ENCODE peak calls at places on chromosomes 3 and 15, in five cellular contexts. P is kidney, T is heart right ventricle, O is fibroblast of lung, M is breast epithelium. X is an unnamed sample. For H3K9me3, the result is how much of the 10 kb centered on the place peaks cover.

GRCh38 chr3:15438988-15439387 is 11.6 kb downstream of the EAF1 start:
- DNase-seq in M (no peak), P (no peak), T (no peak), O (peak), X (no peak)

GRCh38 chr3:53274938-53275666 is 19.3 kb upstream of the TKT start:
- DNase-seq in O (no peak), P (no peak), M (no peak), T (no peak), X (no peak)

GRCh38 chr15:72127724-72128322 is 9.6 kb downstream of the SENP8 start:
- DNase-seq in O (no peak), T (no peak), M (no peak), P (no peak), X (no peak)

GRCh38 chr3:100040846-100041245 is 73.5 kb downstream of the FILIP1L start:
- DNase-seq in M (no peak), T (no peak), O (peak), P (no peak), X (no peak)

GRCh38 chr3:72255736-72256559 is 471.0 kb upstream of the PROK2 start:
- DNase-seq in T (no peak), M (peak), O (peak), P (peak), X (no peak)

GRCh38 chr3:194485876-194486539 is 794 bp downstream of the ATP13A3 start:
- DNase-seq in O (no peak), M (no peak), P (peak), T (peak), X (no peak)

GRCh38 chr15:64163662-64164362 is 990 bp upstream of the PPIB start:
- DNase-seq in M (no peak), P (no peak), T (no peak), O (no peak), X (no peak)

GRCh38 chr3:4999626-5000184 is 20.5 kb downstream of the BHLHE40 start:
- DNase-seq in O (no peak), M (peak), T (no peak), P (no peak), X (no peak)

GRCh38 chr3:148797822-148798221 is 29.8 kb upstream of the CPB1 start:
- DNase-seq in O (no peak), T (no peak), P (no peak), M (no peak), X (no peak)

GRCh38 chr3:152083058-152083457 is 185.7 kb upstream of the MBNL1 start:
- DNase-seq in P (no peak), O (no peak), M (no peak), T (no peak), X (no peak)

GRCh38 chr3:183291511-183292031 is 38.5 kb downstream of the B3GNT5 start:
- DNase-seq in T (no peak), O (peak), P (no peak), M (no peak), X (no peak)

GRCh38 chr3:7546219-7546618 is 685.3 kb downstream of the GRM7 start:
- DNase-seq in P (no peak), T (no peak), O (peak), M (no peak), X (no peak)
- TF ChIP-seq CTCF in P (peak), T (peak), O (no peak), M (no peak), X (peak)

GRCh38 chr15:82726816-82727215 is 17.1 kb upstream of the AP3B2 start:
- DNase-seq in P (no peak), T (no peak), O (no peak), M (no peak), X (no peak)

GRCh38 chr15:82730022-82730530 is 20.4 kb upstream of the AP3B2 start:
- DNase-seq in M (no peak), P (no peak), O (no peak), T (no peak), X (no peak)

DNA sequence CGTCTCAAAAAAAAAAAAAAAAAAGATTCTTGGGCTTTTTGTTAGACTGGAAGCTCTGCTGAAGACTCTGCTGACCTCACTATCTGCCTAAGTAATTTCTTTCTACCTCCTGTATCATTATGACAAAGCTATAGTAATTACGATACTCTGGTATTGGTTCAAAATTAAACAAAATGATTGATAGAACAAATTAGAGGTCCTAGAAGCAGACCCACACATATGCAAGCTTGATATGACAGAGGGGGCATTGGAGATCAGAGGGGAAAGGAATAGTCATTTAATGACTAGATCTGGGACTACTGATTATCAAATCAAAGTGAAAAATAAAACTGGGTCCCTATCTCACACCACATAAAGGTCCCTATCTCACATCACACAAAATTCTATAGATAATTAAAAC is 21.9 kb upstream of the AP3B2 start:
- DNase-seq in P (no peak), M (no peak), O (no peak), T (no peak), X (no peak)
- H3K9me3 ChIP-seq in P (under half), M (under half), O (under half), T (under half), X (under half)

DNA sequence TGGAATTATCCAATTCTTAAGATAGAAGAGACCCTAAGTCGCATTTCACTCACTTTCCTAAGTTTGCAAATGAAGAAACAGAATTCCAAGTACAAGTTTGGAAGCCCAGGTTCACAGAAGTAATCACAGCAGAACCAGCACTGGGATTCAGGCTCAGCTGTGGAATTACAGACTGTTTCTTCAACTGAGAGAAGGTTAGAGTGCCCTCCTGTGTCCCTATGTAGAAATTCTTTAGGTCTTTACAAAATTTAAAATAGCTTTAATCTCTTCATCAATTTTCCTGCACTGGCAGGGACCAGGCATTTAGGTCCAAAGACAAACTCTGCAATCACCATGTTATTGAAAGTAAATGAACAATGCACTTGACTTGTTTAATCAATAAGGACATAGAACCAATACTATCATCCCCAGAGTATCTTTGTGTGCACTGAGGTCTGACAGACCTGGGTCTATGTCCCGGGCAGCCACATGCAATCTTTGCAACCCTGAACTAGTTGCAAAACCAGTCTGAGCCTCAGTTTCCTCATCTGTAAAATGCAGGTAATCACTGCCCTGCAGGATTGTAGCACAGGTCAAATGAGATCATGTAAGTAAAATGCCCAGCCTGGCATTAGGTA is 96.3 kb upstream of the ZBED2 start:
- DNase-seq in T (no peak), P (no peak), M (no peak), O (peak), X (no peak)
- TF ChIP-seq CTCF in T (peak), P (peak), M (no peak), O (peak), X (peak)

GRCh38 chr3:128546646-128547045 is 53.6 kb upstream of the GATA2 start:
- DNase-seq in O (no peak), P (no peak), T (no peak), M (no peak), X (no peak)
- H3K9me3 ChIP-seq in O (under half), P (under half), T (under half), M (under half), X (under half)